ENCODE peak calls at places on chromosomes 6 and 20, in ten cellular contexts. L is GM06990, H is fibroblast of lung, V is K562, R is psoas muscle, M is nephron progenitor cell, O is heart left ventricle, X is A673, S is ascending aorta, J is activated B cell treated with CpG ODN at 0.5 μM for 24 hours. I is an unnamed sample.

GRCh38 chr6:16751251-16751946 is 9.9 kb downstream of the ATXN1 start:
- DNase-seq in L (no peak), H (no peak), V (no peak), R (no peak), M (no peak), O (no peak), X (no peak), S (no peak), J (no peak), I (no peak)

GRCh38 chr6:5132741-5133140 is 47.6 kb downstream of the PPP1R3G start:
- DNase-seq in L (peak), H (peak), V (no peak), R (peak), M (no peak), O (peak), X (peak), S (peak), J (peak), I (no peak)

GRCh38 chr6:71745525-71745924 is 140.8 kb upstream of the RIMS1 start:
- DNase-seq in L (no peak), H (no peak), V (no peak), R (no peak), M (no peak), O (no peak), X (peak), S (no peak), J (no peak), I (no peak)

GRCh38 chr20:44720994-44721784 is 6.0 kb downstream of the CCN5 start:
- DNase-seq in L (no peak), H (peak), V (no peak), R (peak), M (no peak), O (no peak), X (no peak), S (no peak), J (no peak), I (no peak)

GRCh38 chr6:1949533-1949932 is 295.9 kb downstream of the GMDS start:
- DNase-seq in L (no peak), H (peak), V (no peak), R (no peak), M (no peak), O (no peak), X (no peak), S (no peak), J (no peak), I (no peak)

GRCh38 chr6:89134723-89135122 is 11.1 kb upstream of the PM20D2 start:
- DNase-seq in L (no peak), H (no peak), V (no peak), R (no peak), M (no peak), O (no peak), X (no peak), S (no peak), J (no peak), I (no peak)

GRCh38 chr6:129673758-129674157 is 36.2 kb downstream of the ARHGAP18 start:
- DNase-seq in L (no peak), H (no peak), V (no peak), R (no peak), M (no peak), O (no peak), X (peak), S (no peak), J (no peak), I (no peak)

GRCh38 chr20:47355489-47356219 is 845 bp downstream of the ZMYND8 start:
- DNase-seq in L (no peak), H (no peak), V (no peak), R (no peak), M (no peak), O (no peak), X (no peak), S (no peak), J (no peak), I (no peak)

DNA sequence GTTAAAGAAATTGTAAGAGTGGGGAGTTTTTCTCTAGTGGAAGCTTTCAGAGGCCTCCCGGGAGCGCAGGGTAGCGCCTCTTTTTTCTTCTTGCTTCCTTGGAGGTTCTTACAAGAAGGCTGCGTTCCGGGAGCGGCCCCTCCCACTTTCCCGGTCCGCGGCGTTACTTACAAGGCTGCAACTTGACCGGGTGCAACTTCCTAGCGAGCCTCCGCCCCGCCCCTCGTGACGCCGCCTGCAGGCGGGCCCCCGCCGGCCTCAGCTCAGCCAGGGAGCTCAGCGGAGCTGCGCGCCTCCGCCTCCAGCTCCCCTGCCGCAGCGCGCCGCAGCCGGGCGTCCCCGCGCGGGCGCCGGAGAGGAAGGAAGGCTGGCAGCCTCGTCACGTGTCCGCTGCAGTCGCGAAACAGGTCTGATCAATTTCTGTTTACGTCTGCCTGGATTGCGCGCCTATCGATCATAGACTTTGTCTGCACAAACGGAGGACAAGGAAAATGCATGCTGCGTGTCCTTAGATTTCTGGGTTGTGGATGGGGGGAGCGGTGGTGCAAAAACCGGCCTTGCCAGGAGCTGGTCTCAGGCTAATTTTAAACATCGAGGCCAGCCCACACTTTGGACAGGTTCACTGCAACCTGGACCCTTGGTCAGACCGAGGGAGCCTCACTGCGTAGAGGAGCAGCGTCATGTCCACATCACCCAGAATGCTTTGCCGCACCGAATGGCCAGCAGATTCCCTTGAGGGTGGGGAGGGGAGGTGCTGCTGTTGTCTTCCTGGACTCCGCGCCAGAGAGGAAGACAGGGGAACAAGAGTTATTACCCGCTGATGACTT is at the start of the genes FAM217B and PPP1R3D:
- DNase-seq in L (peak), H (peak), V (peak), R (peak), M (peak), O (peak), X (peak), S (peak), J (peak), I (peak)
- TF ChIP-seq CTCF in L (no peak), H (no peak), V (peak), R (peak), M (no peak), O (peak), X (no peak), S (no peak), J (no peak), I (peak)

GRCh38 chr6:47661960-47662359 is 36.4 kb upstream of the ADGRF4 start:
- DNase-seq in L (no peak), H (no peak), V (no peak), R (no peak), M (no peak), O (no peak), X (no peak), S (no peak), J (no peak), I (no peak)

GRCh38 chr6:47665112-47665511 is 33.3 kb upstream of the ADGRF4 start:
- DNase-seq in L (no peak), H (no peak), V (no peak), R (no peak), M (no peak), O (no peak), X (no peak), S (no peak), J (no peak), I (no peak)

GRCh38 chr6:47663462-47664216 is 34.7 kb upstream of the ADGRF4 start:
- DNase-seq in L (no peak), H (no peak), V (no peak), R (no peak), M (no peak), O (no peak), X (no peak), S (no peak), J (no peak), I (no peak)
- TF ChIP-seq CTCF in L (no peak), H (no peak), V (no peak), R (no peak), M (no peak), O (no peak), X (no peak), S (no peak), J (no peak), I (no peak)

DNA sequence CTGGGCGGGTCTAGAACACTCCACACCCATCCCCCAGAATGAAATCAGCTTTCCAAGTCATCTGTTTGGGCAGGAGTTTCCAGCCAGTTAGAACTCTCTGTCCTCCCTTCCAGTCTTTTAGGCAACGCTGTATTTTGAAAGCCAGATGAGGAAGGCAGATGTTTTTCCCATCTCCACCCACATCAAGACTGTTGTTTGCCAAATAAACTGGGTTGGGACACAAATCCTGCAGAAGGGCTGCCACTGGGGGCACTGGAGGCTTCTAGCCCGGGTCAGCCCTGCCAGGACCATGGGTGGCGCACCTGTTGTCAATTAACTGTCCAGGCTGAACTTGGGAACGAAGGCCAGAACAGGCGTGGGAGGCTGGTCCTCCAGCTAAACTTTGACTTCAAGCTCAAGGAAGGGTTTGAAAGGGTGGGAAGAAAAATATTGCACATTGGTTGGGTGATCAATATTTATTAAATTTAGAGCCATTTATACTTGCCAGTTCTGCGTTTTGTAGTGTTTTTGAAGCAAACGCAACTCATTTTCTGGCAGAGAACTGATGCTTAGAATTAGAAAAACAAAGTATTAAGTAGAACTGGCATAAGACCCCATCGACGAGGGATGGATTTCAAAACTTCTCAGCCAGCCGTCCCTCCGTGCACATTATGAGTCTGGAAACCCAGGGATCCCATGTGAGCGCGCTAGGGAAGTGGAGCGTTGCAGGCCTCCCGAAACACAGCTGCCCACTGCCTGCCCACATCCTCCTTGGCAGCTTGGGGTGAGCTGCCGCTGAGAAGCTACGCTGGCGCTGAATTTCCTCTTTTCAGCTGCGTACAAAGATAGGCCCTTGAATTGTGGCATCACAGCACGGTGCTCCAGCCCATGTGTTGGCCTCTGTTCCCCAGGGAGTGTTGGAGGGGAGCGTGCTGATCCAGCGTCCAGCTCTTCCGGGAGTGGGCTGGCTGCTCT is 297.4 kb downstream of the QKI start:
- DNase-seq in L (peak), H (peak), V (no peak), R (peak), M (no peak), O (peak), X (no peak), S (peak), J (peak), I (no peak)
- TF ChIP-seq CTCF in L (peak), H (no peak), V (peak), R (peak), M (no peak), O (peak), X (no peak), S (no peak), J (no peak), I (no peak)

GRCh38 chr20:63740501-63741353 is 1.2 kb downstream of the SLC2A4RG start:
- DNase-seq in L (peak), H (peak), V (peak), R (peak), M (peak), O (peak), X (peak), S (peak), J (no peak), I (peak)
- TF ChIP-seq CTCF in L (peak), H (no peak), V (peak), R (no peak), M (no peak), O (no peak), X (peak), S (peak), J (no peak), I (peak)

DNA sequence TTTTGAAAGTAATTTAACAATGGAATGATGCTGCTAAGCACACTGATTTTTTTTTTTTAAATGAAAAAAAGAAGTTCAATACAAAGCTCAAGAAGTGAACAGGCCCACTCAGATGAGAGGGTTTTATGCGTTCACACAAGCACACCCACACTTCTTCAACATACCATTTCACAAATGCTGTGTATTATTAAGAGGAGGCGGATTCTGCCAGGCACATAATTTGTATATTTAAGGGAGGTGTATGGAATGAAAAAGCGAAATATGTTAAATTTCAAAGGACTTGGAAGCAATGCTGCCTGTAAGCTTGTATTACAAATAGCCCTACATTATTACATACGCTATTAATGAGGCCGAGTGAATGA is 123.9 kb downstream of the INSM1 start:
- DNase-seq in L (no peak), H (no peak), V (no peak), R (no peak), M (no peak), O (no peak), X (no peak), S (no peak), J (no peak), I (no peak)
- TF ChIP-seq CTCF in L (no peak), H (no peak), V (no peak), R (no peak), M (no peak), O (no peak), X (no peak), S (no peak), J (no peak), I (no peak)

GRCh38 chr20:49344975-49345374 is 67.1 kb upstream of the ZNFX1 start:
- DNase-seq in L (no peak), H (peak), V (no peak), R (peak), M (no peak), O (peak), X (peak), S (no peak), J (no peak), I (no peak)

GRCh38 chr20:49345538-49345937 is 67.7 kb upstream of the ZNFX1 start:
- DNase-seq in L (no peak), H (peak), V (no peak), R (peak), M (no peak), O (no peak), X (peak), S (no peak), J (no peak), I (no peak)

GRCh38 chr20:49347156-49347555 is 69.3 kb upstream of the ZNFX1 start:
- DNase-seq in L (no peak), H (no peak), V (no peak), R (no peak), M (no peak), O (no peak), X (no peak), S (no peak), J (no peak), I (no peak)

GRCh38 chr20:49348563-49348962 is 70.7 kb upstream of the ZNFX1 start:
- DNase-seq in L (no peak), H (no peak), V (no peak), R (no peak), M (no peak), O (no peak), X (no peak), S (no peak), J (no peak), I (no peak)

DNA sequence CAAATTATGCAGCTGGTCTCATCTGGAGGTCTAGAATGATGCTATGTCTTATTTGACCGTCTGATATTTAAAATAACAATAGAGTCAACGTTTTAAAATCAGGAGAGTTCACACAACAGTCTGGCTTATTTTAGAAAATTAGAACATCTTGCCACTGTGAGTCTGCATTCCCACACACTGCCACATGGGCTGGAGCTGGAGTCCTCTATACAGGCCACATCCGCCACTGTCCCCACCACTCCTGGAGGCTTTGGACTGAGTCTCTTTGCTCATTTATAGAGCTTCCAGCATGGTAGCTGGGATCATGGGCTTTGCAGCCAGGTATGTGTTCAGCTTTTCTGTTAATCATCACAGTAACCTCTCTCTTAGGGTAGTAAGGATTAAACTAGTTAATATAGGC is 68.8 kb upstream of the ZNFX1 start:
- DNase-seq in L (no peak), H (no peak), V (no peak), R (no peak), M (no peak), O (no peak), X (peak), S (no peak), J (no peak), I (no peak)
- TF ChIP-seq CTCF in L (no peak), H (no peak), V (peak), R (no peak), M (peak), O (no peak), X (peak), S (no peak), J (no peak), I (no peak)

DNA sequence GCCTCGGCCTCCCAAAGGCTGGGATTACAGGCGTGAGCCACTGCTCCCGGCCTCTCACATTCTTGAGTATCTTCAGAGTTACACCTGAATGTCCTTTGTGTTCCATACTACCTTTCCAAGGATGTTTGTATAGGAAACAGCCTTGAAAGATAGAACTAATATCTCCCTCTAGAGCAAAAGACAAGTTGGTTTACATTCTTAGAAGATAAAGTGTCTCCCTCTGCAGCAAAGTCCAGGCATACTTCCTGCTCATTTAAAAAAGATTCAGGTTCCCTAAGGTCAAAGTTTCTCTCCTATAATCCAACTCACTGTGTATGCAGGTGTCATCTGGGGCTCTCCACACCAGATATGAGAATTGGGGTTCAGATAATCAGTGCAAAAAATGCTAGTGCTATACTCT is 224.4 kb downstream of the TPBG start:
- DNase-seq in L (no peak), H (no peak), V (no peak), R (no peak), M (no peak), O (no peak), X (no peak), S (no peak), J (no peak), I (no peak)
- TF ChIP-seq CTCF in L (peak), H (no peak), V (no peak), R (no peak), M (no peak), O (no peak), X (peak), S (no peak), J (no peak), I (no peak)

DNA sequence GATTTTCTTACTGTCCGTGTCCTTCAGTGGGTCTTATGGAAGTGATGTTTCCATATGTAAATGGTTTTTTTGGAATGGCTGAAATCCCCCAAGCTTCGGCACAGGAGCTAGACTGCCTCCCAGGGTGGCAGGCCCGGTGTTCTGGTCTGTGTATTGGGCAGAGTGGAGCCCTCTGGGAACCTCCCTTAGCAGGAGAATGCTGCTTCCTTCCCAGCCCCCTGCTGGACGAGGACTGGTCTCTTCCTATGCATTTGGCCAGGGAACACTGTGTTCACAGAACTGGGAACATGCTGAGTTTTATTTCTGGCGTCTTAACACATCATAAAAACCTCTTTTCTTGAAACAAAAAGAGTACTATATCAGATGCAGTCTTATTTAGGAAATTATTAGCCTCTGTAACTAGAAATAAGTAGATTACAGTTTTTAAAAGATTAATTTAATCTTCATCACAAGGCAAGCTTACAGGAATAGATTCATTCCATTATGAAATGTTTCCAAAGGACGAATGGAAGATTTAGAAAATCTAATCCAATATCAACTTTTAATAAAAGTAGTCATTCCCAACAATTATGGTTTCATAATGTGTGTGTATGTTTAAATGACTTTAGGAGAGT is 56.6 kb downstream of the SYTL3 start:
- DNase-seq in L (no peak), H (peak), V (peak), R (peak), M (peak), O (peak), X (peak), S (no peak), J (no peak), I (peak)
- TF ChIP-seq CTCF in L (peak), H (peak), V (peak), R (peak), M (peak), O (peak), X (peak), S (peak), J (no peak), I (peak)

GRCh38 chr6:149487316-149487715 is 2.5 kb upstream of the ZC3H12D start:
- DNase-seq in L (no peak), H (no peak), V (no peak), R (no peak), M (no peak), O (no peak), X (no peak), S (no peak), J (no peak), I (no peak)

GRCh38 chr6:149483302-149483701 is 1.5 kb downstream of the ZC3H12D start:
- DNase-seq in L (no peak), H (no peak), V (no peak), R (no peak), M (no peak), O (no peak), X (no peak), S (no peak), J (no peak), I (no peak)

GRCh38 chr6:149482542-149483261 is 2.1 kb downstream of the ZC3H12D start:
- DNase-seq in L (peak), H (no peak), V (no peak), R (no peak), M (no peak), O (no peak), X (no peak), S (no peak), J (no peak), I (no peak)

GRCh38 chr6:149483849-149484635 is 772 bp downstream of the ZC3H12D start:
- DNase-seq in L (no peak), H (no peak), V (no peak), R (no peak), M (no peak), O (no peak), X (no peak), S (no peak), J (no peak), I (no peak)

GRCh38 chr6:149484733-149485700 is at the start of gene ZC3H12D:
- DNase-seq in L (peak), H (peak), V (peak), R (peak), M (no peak), O (peak), X (peak), S (peak), J (peak), I (no peak)
- TF ChIP-seq CTCF in L (peak), H (no peak), V (no peak), R (no peak), M (no peak), O (no peak), X (no peak), S (no peak), J (no peak), I (no peak)

I was measured in neural crest cell.